ENCODE peak calls at places on chromosomes 7 and 10, in four cellular contexts. G is heart left ventricle, L is adrenal gland, K is sigmoid colon. T is an unnamed sample.
A peak's percentile ranks its signal among the peaks of the same experiment; 100 is the strongest.

GRCh38 chr10:6014241-6014761 is 37.0 kb upstream of the IL15RA start:
- DNase-seq in G (no peak), L (peak; percentile 50), K (no peak), T (peak; percentile 38)

GRCh38 chr7:106313456-106313891 is 28.7 kb upstream of the NAMPT start:
- DNase-seq in G (no peak), L (no peak), K (no peak), T (no peak)

GRCh38 chr10:84214612-84215235 is 10.6 kb downstream of the LRIT2 start:
- DNase-seq in G (no peak), L (peak; percentile 14), K (no peak), T (no peak)

GRCh38 chr7:70338061-70338460 is 739.8 kb downstream of the AUTS2 start:
- DNase-seq in G (no peak), L (no peak), K (no peak), T (no peak)

GRCh38 chr7:4791738-4792536 is 16.5 kb downstream of the AP5Z1 start:
- DNase-seq in G (peak; percentile 62), L (peak; percentile 64), K (peak; percentile 87), T (peak; percentile 89)

GRCh38 chr10:30155401-30155800 is 96.0 kb upstream of the JCAD start:
- DNase-seq in G (peak; percentile 50), L (peak; percentile 22), K (no peak), T (no peak)

GRCh38 chr10:44978213-44978569 is 418 bp downstream of the DEPP1 start:
- DNase-seq in G (no peak), L (no peak), K (peak; percentile 60), T (peak; percentile 23)

GRCh38 chr7:118330373-118330772 is 105.9 kb downstream of the ANKRD7 start:
- DNase-seq in G (no peak), L (no peak), K (no peak), T (no peak)

GRCh38 chr10:50501899-50502556 is 121.7 kb downstream of the SGMS1 start:
- DNase-seq in G (no peak), L (no peak), K (no peak), T (no peak)

GRCh38 chr10:29268011-29268410 is 20.9 kb upstream of the LYZL1 start:
- DNase-seq in G (no peak), L (no peak), K (no peak), T (no peak)

GRCh38 chr7:156585025-156585648 is 55.4 kb upstream of the RNF32 start:
- DNase-seq in G (no peak), L (no peak), K (no peak), T (no peak)

GRCh38 chr10:60532691-60533468 is 143.2 kb upstream of the ANK3 start:
- DNase-seq in G (no peak), L (no peak), K (no peak), T (peak; percentile 20)

GRCh38 chr7:2108501-2109250 is 124.1 kb downstream of the MAD1L1 start:
- DNase-seq in G (no peak), L (no peak), K (no peak), T (no peak)

GRCh38 chr7:122362473-122362872 is 57.9 kb upstream of the FEZF1 start:
- DNase-seq in G (no peak), L (no peak), K (no peak), T (no peak)

GRCh38 chr10:86533328-86533727 is 11.7 kb upstream of the WAPL start:
- DNase-seq in G (no peak), L (no peak), K (no peak), T (no peak)

GRCh38 chr7:57205000-57205399 is 72.8 kb upstream of the ZNF479 start:
- DNase-seq in G (no peak), L (no peak), K (no peak), T (no peak)

GRCh38 chr7:99860281-99861127 is 16.3 kb downstream of the OR2AE1 start:
- DNase-seq in G (no peak), L (peak; percentile 67), K (no peak), T (peak; percentile 60)

GRCh38 chr10:72525277-72525676 is 100.6 kb downstream of the MICU1 start:
- DNase-seq in G (no peak), L (no peak), K (no peak), T (no peak)

GRCh38 chr10:119441151-119441821 is 101.2 kb downstream of the RGS10 start:
- DNase-seq in G (peak; percentile 67), L (no peak), K (peak; percentile 82), T (peak; percentile 47)

GRCh38 chr7:55508301-55509011 is 63.8 kb downstream of the VOPP1 start:
- DNase-seq in G (no peak), L (no peak), K (no peak), T (no peak)

GRCh38 chr10:122368502-122369254 is 5.8 kb upstream of the PLEKHA1 start:
- DNase-seq in G (no peak), L (no peak), K (no peak), T (peak; percentile 34)

GRCh38 chr7:229184-229964 is 37.0 kb downstream of the FAM20C start:
- DNase-seq in G (peak; percentile 87), L (peak; percentile 90), K (peak; percentile 96), T (peak; percentile 90)

GRCh38 chr10:20254078-20254477 is 437.8 kb downstream of the PLXDC2 start:
- DNase-seq in G (no peak), L (no peak), K (no peak), T (no peak)

GRCh38 chr7:22444181-22444966 is 55.6 kb downstream of the STEAP1B start:
- DNase-seq in G (peak; percentile 59), L (peak; percentile 25), K (no peak), T (peak; percentile 36)

GRCh38 chr10:47020491-47020890 is 109.3 kb downstream of the PTPN20 start:
- DNase-seq in G (no peak), L (no peak), K (no peak), T (peak; percentile 48)

GRCh38 chr10:4847580-4848020 is 21.6 kb downstream of the AKR1E2 start:
- DNase-seq in G (no peak), L (no peak), K (no peak), T (peak; percentile 68)

GRCh38 chr10:118290471-118290995 is 51.6 kb downstream of the FAM204A start:
- DNase-seq in G (no peak), L (no peak), K (no peak), T (no peak)

GRCh38 chr10:100984670-100985177 is 2.6 kb downstream of the MRPL43 start:
- DNase-seq in G (no peak), L (peak; percentile 11), K (peak; percentile 45), T (no peak)

GRCh38 chr10:125146791-125147604 is 13.4 kb downstream of the CTBP2 start:
- DNase-seq in G (no peak), L (no peak), K (no peak), T (no peak)

GRCh38 chr10:36188461-36188860 is 546.4 kb upstream of the FZD8 start:
- DNase-seq in G (no peak), L (no peak), K (no peak), T (no peak)

GRCh38 chr7:47389923-47390630 is 191.8 kb downstream of the TNS3 start:
- DNase-seq in G (no peak), L (peak; percentile 6), K (peak; percentile 13), T (no peak)

GRCh38 chr10:96789571-96790108 is 42.5 kb upstream of the LCOR start:
- DNase-seq in G (no peak), L (no peak), K (no peak), T (peak; percentile 58)

GRCh38 chr7:101924171-101924570 is 106.7 kb downstream of the CUX1 start:
- DNase-seq in G (peak; percentile 74), L (peak; percentile 43), K (peak; percentile 83), T (no peak)

GRCh38 chr10:12405342-12406320 is 56.3 kb downstream of the CAMK1D start:
- DNase-seq in G (no peak), L (no peak), K (no peak), T (no peak)

GRCh38 chr7:116075351-116076145 is 45.0 kb upstream of the TFEC start:
- DNase-seq in G (no peak), L (no peak), K (no peak), T (no peak)

GRCh38 chr7:116071629-116072028 is 41.1 kb upstream of the TFEC start:
- DNase-seq in G (no peak), L (no peak), K (no peak), T (no peak)
- H3K27ac ChIP-seq in G (no peak overlapping the region), L (no peak overlapping the region), K (no peak overlapping the region), T (no peak overlapping the region)

DNA sequence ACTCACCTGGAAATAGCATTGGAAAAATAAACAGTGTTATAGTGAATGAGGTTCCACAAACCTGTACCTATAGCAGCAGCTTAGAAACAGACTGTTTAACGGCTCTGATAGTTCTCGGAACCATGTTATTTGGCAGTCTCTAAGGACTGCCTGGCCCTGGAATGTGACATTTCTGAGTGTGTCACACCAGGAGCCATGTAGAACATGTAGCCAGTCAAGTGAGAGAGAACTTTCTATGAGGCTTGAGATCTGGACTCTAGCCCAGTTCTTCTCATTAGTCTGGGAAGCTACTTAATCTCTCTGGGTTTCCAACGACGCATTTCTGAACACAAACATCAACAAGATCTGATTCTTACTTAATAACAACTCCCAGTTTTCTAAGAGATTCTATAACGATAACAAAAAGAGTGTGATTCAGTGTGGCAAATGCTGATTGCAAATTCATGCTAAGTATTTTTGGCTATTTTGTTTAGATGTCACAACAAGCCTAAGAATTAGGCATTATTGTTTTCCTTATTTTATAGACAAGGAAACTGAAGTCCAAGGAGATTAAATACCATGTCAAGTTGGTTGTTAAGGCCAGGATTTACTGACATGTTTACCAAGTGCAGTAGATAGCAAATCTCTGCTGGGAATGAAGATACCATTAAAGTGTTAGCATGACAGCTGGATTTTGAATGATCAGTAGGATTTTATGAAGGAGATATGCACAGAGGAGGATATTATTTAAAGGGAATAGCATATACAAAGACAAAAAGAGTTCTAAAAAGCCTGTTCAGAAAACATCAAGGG is 47.2 kb downstream of the APBB1IP start:
- DNase-seq in G (no peak), L (peak; percentile 17), K (no peak), T (no peak)
- H3K27ac ChIP-seq in G (peak overlapping the region; percentile 50), L (no peak overlapping the region), K (peak overlapping the region; percentile 68), T (peak overlapping the region; percentile 26)

GRCh38 chr7:7188091-7188490 is 5.7 kb downstream of the C1GALT1 start:
- DNase-seq in G (no peak), L (no peak), K (no peak), T (no peak)

GRCh38 chr7:7182156-7183060 is at the start of gene C1GALT1:
- DNase-seq in G (peak; percentile 98), L (peak; percentile 98), K (peak; percentile 99), T (peak; percentile 98)

GRCh38 chr7:7183833-7184463 is 1.6 kb downstream of the C1GALT1 start:
- DNase-seq in G (no peak), L (no peak), K (no peak), T (no peak)

GRCh38 chr7:7183061-7183832 is 903 bp downstream of the C1GALT1 start:
- DNase-seq in G (peak; percentile 59), L (no peak), K (peak; percentile 72), T (peak; percentile 77)

GRCh38 chr7:7185382-7185989 is 3.1 kb downstream of the C1GALT1 start:
- DNase-seq in G (no peak), L (no peak), K (no peak), T (no peak)
- H3K27ac ChIP-seq in G (no peak overlapping the region), L (no peak overlapping the region), K (no peak overlapping the region), T (no peak overlapping the region)

GRCh38 chr10:64571053-64571452 is 1049.9 kb downstream of the REEP3 start:
- DNase-seq in G (no peak), L (no peak), K (no peak), T (no peak)

GRCh38 chr10:64576497-64576896 is 1055.3 kb downstream of the REEP3 start:
- DNase-seq in G (no peak), L (no peak), K (no peak), T (no peak)

GRCh38 chr10:64573625-64574325 is 1052.6 kb downstream of the REEP3 start:
- DNase-seq in G (no peak), L (no peak), K (no peak), T (no peak)

GRCh38 chr10:64574371-64574770 is 1053.2 kb downstream of the REEP3 start:
- DNase-seq in G (no peak), L (no peak), K (no peak), T (no peak)
- H3K27ac ChIP-seq in G (no peak overlapping the region), L (no peak overlapping the region), K (no peak overlapping the region), T (no peak overlapping the region)

GRCh38 chr7:44384586-44385383 is 59.4 kb upstream of the CAMK2B start:
- DNase-seq in G (peak; percentile 45), L (peak; percentile 40), K (no peak), T (no peak)
- H3K27ac ChIP-seq in G (no peak overlapping the region), L (no peak overlapping the region), K (no peak overlapping the region), T (no peak overlapping the region)